ENCODE peak calls at places on chromosomes 16 and 17, in four cellular contexts. Y is T-helper 1 cell, V is upper lobe of right lung, I is astrocyte of the spinal cord. E is an unnamed sample.

GRCh38 chr16:10883004-10883403 is 6.0 kb downstream of the CIITA start:
- DNase-seq in Y (no peak), V (peak), I (no peak), E (no peak)

GRCh38 chr17:48416971-48417370 is 13.0 kb downstream of the SKAP1 start:
- DNase-seq in Y (no peak), V (no peak), I (no peak), E (no peak)

GRCh38 chr17:15463363-15463762 is 4.1 kb downstream of the CDRT4 start:
- DNase-seq in V (no peak), Y (no peak), I (peak), E (no peak)

GRCh38 chr16:69411064-69411985 is 13.1 kb upstream of the CYB5B start:
- DNase-seq in Y (no peak), I (no peak), V (no peak), E (no peak)

GRCh38 chr16:4972938-4973587 is 14.9 kb downstream of the SEC14L5 start:
- DNase-seq in V (no peak), Y (peak), I (no peak), E (peak)

GRCh38 chr17:57953219-57953618 is 2.0 kb downstream of the CUEDC1 start:
- DNase-seq in Y (no peak), I (no peak), V (peak), E (no peak)

GRCh38 chr17:50055055-50055425 is 870 bp upstream of the ITGA3 start:
- DNase-seq in Y (peak), I (no peak), V (peak), E (no peak)

GRCh38 chr16:49575352-49576172 is 202.0 kb downstream of the C16orf78 start:
- DNase-seq in V (no peak), Y (no peak), I (no peak), E (no peak)

GRCh38 chr17:17447264-17447663 is 29.5 kb upstream of the MED9 start:
- DNase-seq in V (no peak), I (no peak), Y (no peak), E (no peak)

E was measured in Kasumi-1.